ENCODE peak calls at places on chromosome 21, in ten cellular contexts. V, E, B, R, I, L, A, K, F and U are unnamed samples.
A peak's percentile ranks its signal among the peaks of the same experiment; 100 is the strongest.

GRCh38 chr21:46301759-46302158 is 15.6 kb downstream of the YBEY start:
- DNase-seq in A (no peak), R (no peak), V (no peak), I (no peak), E (no peak), L (no peak), F (no peak), K (no peak), B (no peak), U (no peak)

GRCh38 chr21:45763074-45763473 is 119.5 kb downstream of the PCBP3 start:
- DNase-seq in A (no peak), E (no peak), F (no peak), I (no peak), L (no peak), R (no peak), K (no peak), B (no peak), V (no peak), U (no peak)

GRCh38 chr21:25457411-25457810 is 149.9 kb downstream of the MRPL39 start:
- DNase-seq in L (no peak), A (no peak), F (no peak), E (no peak), V (no peak), B (no peak), I (peak; percentile 68), R (peak; percentile 39), K (no peak), U (no peak)

GRCh38 chr21:33980276-33980916 is 64.8 kb upstream of the ATP5PO start:
- DNase-seq in K (no peak), E (no peak), B (no peak), I (no peak), F (no peak), L (no peak), A (no peak), V (no peak), R (no peak), U (no peak)

GRCh38 chr21:17512245-17513213 is at the start of gene CXADR:
- DNase-seq in A (peak; percentile 89), V (peak; percentile 84), B (peak; percentile 90), L (peak; percentile 68), F (peak; percentile 82), R (no peak), I (peak; percentile 31), E (peak; percentile 86), K (peak; percentile 65), U (peak; percentile 73)

GRCh38 chr21:46058339-46059145 is 39.4 kb upstream of the COL6A2 start:
- DNase-seq in R (no peak), F (no peak), I (no peak), A (no peak), E (no peak), B (no peak), V (no peak), L (no peak), K (no peak), U (no peak)

GRCh38 chr21:31266241-31266640 is 77.8 kb downstream of the TIAM1 start:
- DNase-seq in V (no peak), I (no peak), B (no peak), F (no peak), R (no peak), E (no peak), K (no peak), A (no peak), L (no peak), U (no peak)

GRCh38 chr21:29018540-29018939 is 609 bp downstream of the RWDD2B start:
- DNase-seq in F (no peak), E (no peak), V (no peak), L (no peak), K (no peak), I (peak; percentile 15), R (no peak), B (no peak), A (no peak), U (no peak)

GRCh38 chr21:34885636-34886553 is 163.2 kb downstream of the RUNX1 start:
- DNase-seq in V (peak; percentile 28), L (no peak), E (peak; percentile 62), F (no peak), I (peak; percentile 49), B (peak; percentile 47), R (no peak), K (no peak), A (peak; percentile 53), U (no peak)

GRCh38 chr21:15422761-15423160 is 307.0 kb upstream of the USP25 start:
- DNase-seq in B (no peak), K (no peak), F (no peak), E (no peak), V (no peak), I (no peak), L (no peak), A (no peak), R (peak; percentile 70), U (no peak)

GRCh38 chr21:42424848-42425602 is 21.3 kb downstream of the UBASH3A start:
- DNase-seq in A (no peak), R (no peak), V (peak; percentile 77), L (peak; percentile 68), B (no peak), K (no peak), I (no peak), F (peak; percentile 71), E (no peak), U (no peak)

GRCh38 chr21:42991992-42992740 is 17.8 kb downstream of the PKNOX1 start:
- DNase-seq in I (peak; percentile 90), L (no peak), E (peak; percentile 80), R (peak; percentile 90), F (no peak), B (no peak), A (peak; percentile 66), K (no peak), V (no peak), U (peak; percentile 13)

GRCh38 chr21:23475518-23476189 is 2131.6 kb downstream of the MRPL39 start:
- DNase-seq in F (no peak), R (no peak), E (no peak), K (no peak), A (no peak), L (no peak), I (no peak), B (no peak), V (no peak), U (no peak)

GRCh38 chr21:44547656-44548331 is 3.5 kb downstream of the KRTAP10-2 start:
- DNase-seq in A (no peak), R (no peak), E (no peak), F (no peak), K (no peak), I (no peak), L (peak; percentile 8), B (no peak), V (peak; percentile 36), U (no peak)

GRCh38 chr21:42971897-42972275 is 2.5 kb upstream of the PKNOX1 start:
- DNase-seq in A (no peak), F (no peak), I (no peak), E (no peak), R (no peak), L (no peak), V (no peak), B (peak; percentile 32), K (no peak), U (no peak)

GRCh38 chr21:32562915-32563314 is 22.4 kb downstream of the TCP10L start:
- DNase-seq in L (no peak), A (no peak), F (no peak), E (no peak), K (no peak), R (no peak), B (no peak), V (no peak), I (no peak), U (no peak)

GRCh38 chr21:24903954-24904635 is 703.2 kb downstream of the MRPL39 start:
- DNase-seq in E (no peak), V (no peak), K (no peak), L (no peak), I (no peak), B (no peak), R (no peak), F (no peak), A (no peak), U (no peak)

GRCh38 chr21:45364464-45365185 is 40.3 kb upstream of the COL18A1 start:
- DNase-seq in F (no peak), V (no peak), L (no peak), K (peak; percentile 47), I (peak; percentile 84), A (peak; percentile 38), B (no peak), R (peak; percentile 63), E (no peak), U (no peak)

GRCh38 chr21:14084068-14084501 is 126.7 kb downstream of the LIPI start:
- DNase-seq in K (no peak), A (no peak), I (no peak), E (no peak), R (no peak), L (no peak), F (no peak), B (no peak), V (no peak), U (no peak)

GRCh38 chr21:35664683-35665082 is 395.6 kb downstream of the SETD4 start:
- DNase-seq in L (no peak), I (no peak), E (no peak), F (no peak), B (no peak), A (no peak), K (peak; percentile 43), V (no peak), R (no peak), U (no peak)

GRCh38 chr21:25637846-25638245 is 1.2 kb upstream of the JAM2 start:
- DNase-seq in F (no peak), B (no peak), I (no peak), L (no peak), R (no peak), E (no peak), K (no peak), V (no peak), A (no peak), U (no peak)

GRCh38 chr21:36744560-36745231 is 45.8 kb downstream of the SIM2 start:
- DNase-seq in R (no peak), A (no peak), K (peak; percentile 32), L (no peak), I (no peak), V (no peak), F (no peak), E (no peak), B (no peak), U (no peak)

GRCh38 chr21:45363921-45364463 is 41.0 kb upstream of the COL18A1 start:
- DNase-seq in L (no peak), B (no peak), V (no peak), A (peak; percentile 64), E (peak; percentile 90), R (peak; percentile 98), K (peak; percentile 86), F (no peak), I (peak; percentile 96), U (peak; percentile 51)

GRCh38 chr21:43868461-43868860 is 3.4 kb downstream of the AGPAT3 start:
- DNase-seq in I (no peak), L (no peak), A (peak; percentile 54), E (peak; percentile 65), R (no peak), V (no peak), B (no peak), F (no peak), K (no peak), U (no peak)

GRCh38 chr21:46551636-46552241 is 53.1 kb downstream of the S100B start:
- DNase-seq in V (peak; percentile 58), R (no peak), F (no peak), K (peak; percentile 16), E (no peak), A (no peak), I (no peak), L (peak; percentile 15), B (peak; percentile 35), U (no peak)

GRCh38 chr21:38170705-38171682 is 85.8 kb upstream of the KCNJ15 start:
- DNase-seq in K (no peak), F (no peak), L (no peak), A (no peak), R (no peak), E (no peak), B (no peak), I (peak; percentile 4), V (no peak), U (no peak)

GRCh38 chr21:38494688-38495087 is 3.6 kb downstream of the ERG start:
- DNase-seq in A (no peak), R (peak; percentile 45), I (peak; percentile 23), V (no peak), B (no peak), E (no peak), F (no peak), L (no peak), K (no peak), U (no peak)

GRCh38 chr21:34524671-34525601 is 12.9 kb upstream of the KCNE1 start:
- DNase-seq in I (peak; percentile 7), A (no peak), V (no peak), E (no peak), L (no peak), B (peak; percentile 61), F (no peak), K (no peak), R (no peak), U (no peak)